ENCODE peak calls at places on chromosomes 4 and X, in five cellular contexts. One of them, this sample, is unnamed.

GRCh38 chr4:68724426-68724825 is 54.0 kb upstream of the UGT2B15 start:
- DNase-seq in lower lobe of right lung: no peak
- DNase-seq in K562: no peak
- DNase-seq in left lung: no peak
- DNase-seq in astrocyte: no peak
- DNase-seq in this sample: no peak

GRCh38 chr4:142354041-142354440 is 492.1 kb downstream of the INPP4B start:
- DNase-seq in lower lobe of right lung: no peak
- DNase-seq in K562: no peak
- DNase-seq in left lung: no peak
- DNase-seq in astrocyte: peak; percentile 27
- DNase-seq in this sample: no peak

GRCh38 chrX:48490661-48491060 is 14.7 kb downstream of the FTSJ1 start:
- DNase-seq in lower lobe of right lung: no peak
- DNase-seq in K562: no peak
- DNase-seq in left lung: no peak
- DNase-seq in astrocyte: no peak
- DNase-seq in this sample: no peak

GRCh38 chrX:10769696-10770619 is 149.6 kb upstream of the MID1 start:
- DNase-seq in lower lobe of right lung: no peak
- DNase-seq in K562: no peak
- DNase-seq in left lung: no peak
- DNase-seq in astrocyte: peak; percentile 38
- DNase-seq in this sample: no peak

GRCh38 chrX:13742397-13743176 is 8.0 kb downstream of the OFD1 start:
- DNase-seq in lower lobe of right lung: no peak
- DNase-seq in K562: no peak
- DNase-seq in left lung: no peak
- DNase-seq in astrocyte: no peak
- DNase-seq in this sample: no peak

GRCh38 chrX:13053171-13053570 is 8.8 kb upstream of the FAM9C start:
- DNase-seq in lower lobe of right lung: no peak
- DNase-seq in K562: no peak
- DNase-seq in left lung: no peak
- DNase-seq in astrocyte: no peak
- DNase-seq in this sample: no peak

GRCh38 chrX:151359931-151360871 is 36.8 kb upstream of the VMA21 start:
- DNase-seq in lower lobe of right lung: peak; percentile 44
- DNase-seq in K562: peak; percentile 31
- DNase-seq in left lung: peak; percentile 61
- DNase-seq in astrocyte: no peak
- DNase-seq in this sample: peak; percentile 37

GRCh38 chr4:40350627-40351227 is 15.6 kb downstream of the CHRNA9 start:
- DNase-seq in lower lobe of right lung: no peak
- DNase-seq in K562: peak; percentile 48
- DNase-seq in left lung: no peak
- DNase-seq in astrocyte: no peak
- DNase-seq in this sample: no peak

GRCh38 chr4:32429151-32429550 is 1709.0 kb downstream of the PCDH7 start:
- DNase-seq in lower lobe of right lung: no peak
- DNase-seq in K562: no peak
- DNase-seq in left lung: no peak
- DNase-seq in astrocyte: peak; percentile 12
- DNase-seq in this sample: no peak

GRCh38 chr4:126513596-126513995 is 1119.2 kb upstream of the INTU start:
- DNase-seq in lower lobe of right lung: no peak
- DNase-seq in K562: no peak
- DNase-seq in left lung: no peak
- DNase-seq in astrocyte: no peak
- DNase-seq in this sample: no peak

GRCh38 chrX:154020500-154021115 is 906 bp upstream of the IRAK1 start:
- DNase-seq in lower lobe of right lung: no peak
- DNase-seq in K562: no peak
- DNase-seq in left lung: no peak
- DNase-seq in astrocyte: no peak
- DNase-seq in this sample: no peak

GRCh38 chr4:56434599-56435000 is 815 bp downstream of the PPAT start:
- DNase-seq in lower lobe of right lung: peak; percentile 71
- DNase-seq in K562: no peak
- DNase-seq in left lung: no peak
- DNase-seq in astrocyte: peak; percentile 50
- DNase-seq in this sample: no peak

GRCh38 chrX:45768666-45769065 is 568.0 kb upstream of the DIPK2B start:
- DNase-seq in lower lobe of right lung: no peak
- DNase-seq in K562: no peak
- DNase-seq in left lung: no peak
- DNase-seq in astrocyte: no peak
- DNase-seq in this sample: no peak

GRCh38 chrX:51608071-51608470 is 10.6 kb downstream of the CENPVL3 start:
- DNase-seq in lower lobe of right lung: no peak
- DNase-seq in K562: no peak
- DNase-seq in left lung: no peak
- DNase-seq in astrocyte: peak; percentile 45
- DNase-seq in this sample: no peak

GRCh38 chr4:46945062-46945461 is 36.0 kb upstream of the COX7B2 start:
- DNase-seq in lower lobe of right lung: no peak
- DNase-seq in K562: no peak
- DNase-seq in left lung: no peak
- DNase-seq in astrocyte: no peak
- DNase-seq in this sample: no peak

GRCh38 chr4:37000281-37000680 is 244.3 kb upstream of the NWD2 start:
- DNase-seq in lower lobe of right lung: no peak
- DNase-seq in K562: peak; percentile 55
- DNase-seq in left lung: no peak
- DNase-seq in astrocyte: no peak
- DNase-seq in this sample: no peak

GRCh38 chr4:140152760-140153418 is 1.1 kb downstream of the MAML3 start:
- DNase-seq in lower lobe of right lung: peak; percentile 76
- DNase-seq in K562: peak; percentile 17
- DNase-seq in left lung: peak; percentile 91
- DNase-seq in astrocyte: peak; percentile 30
- DNase-seq in this sample: no peak

GRCh38 chr4:88938138-88938537 is 118.8 kb downstream of the FAM13A start:
- DNase-seq in lower lobe of right lung: no peak
- DNase-seq in K562: no peak
- DNase-seq in left lung: no peak
- DNase-seq in astrocyte: peak; percentile 93
- DNase-seq in this sample: no peak

GRCh38 chr4:183797445-183798248 is 107.5 kb upstream of the STOX2 start:
- DNase-seq in lower lobe of right lung: peak; percentile 71
- DNase-seq in K562: no peak
- DNase-seq in left lung: peak; percentile 92
- DNase-seq in astrocyte: peak; percentile 3
- DNase-seq in this sample: no peak

GRCh38 chrX:43474321-43474720 is 181.8 kb upstream of the MAOA start:
- DNase-seq in lower lobe of right lung: no peak
- DNase-seq in K562: no peak
- DNase-seq in left lung: no peak
- DNase-seq in astrocyte: no peak
- DNase-seq in this sample: no peak

GRCh38 chr4:56739104-56739777 is 58.1 kb upstream of the HOPX start:
- DNase-seq in lower lobe of right lung: no peak
- DNase-seq in K562: no peak
- DNase-seq in left lung: no peak
- DNase-seq in astrocyte: no peak
- DNase-seq in this sample: no peak

GRCh38 chr4:95027906-95028618 is 270.3 kb downstream of the BMPR1B start:
- DNase-seq in lower lobe of right lung: no peak
- DNase-seq in K562: no peak
- DNase-seq in left lung: no peak
- DNase-seq in astrocyte: no peak
- DNase-seq in this sample: no peak
- H3K27me3 ChIP-seq in lower lobe of right lung: no peaks in the 10 kb centered on the region
- H3K27me3 ChIP-seq in K562: no peaks in the 10 kb centered on the region
- H3K27me3 ChIP-seq in left lung: no peaks in the 10 kb centered on the region
- H3K27me3 ChIP-seq in astrocyte: no peaks in the 10 kb centered on the region
- H3K27me3 ChIP-seq in this sample: no peaks in the 10 kb centered on the region

GRCh38 chr4:15005474-15006115 is 3.3 kb downstream of the CPEB2 start:
- DNase-seq in lower lobe of right lung: no peak
- DNase-seq in K562: no peak
- DNase-seq in left lung: no peak
- DNase-seq in astrocyte: no peak
- DNase-seq in this sample: no peak
- H3K27ac ChIP-seq in lower lobe of right lung: peak overlapping the region; percentile 100
- H3K27ac ChIP-seq in K562: peak overlapping the region; percentile 98
- H3K27ac ChIP-seq in left lung: peak overlapping the region; percentile 100
- H3K27ac ChIP-seq in astrocyte: peak overlapping the region; percentile 98
- H3K27ac ChIP-seq in this sample: peak overlapping the region; percentile 11

GRCh38 chr4:143701365-143701764 is 890 bp upstream of the FREM3 start:
- DNase-seq in lower lobe of right lung: no peak
- DNase-seq in K562: no peak
- DNase-seq in left lung: no peak
- DNase-seq in astrocyte: no peak
- DNase-seq in this sample: no peak

GRCh38 chr4:143700420-143701352 is at the start of gene FREM3:
- DNase-seq in lower lobe of right lung: no peak
- DNase-seq in K562: no peak
- DNase-seq in left lung: peak; percentile 78
- DNase-seq in astrocyte: no peak
- DNase-seq in this sample: no peak

GRCh38 chr4:143700060-143700419 is 435 bp downstream of the FREM3 start:
- DNase-seq in lower lobe of right lung: no peak
- DNase-seq in K562: no peak
- DNase-seq in left lung: peak; percentile 58
- DNase-seq in astrocyte: peak; percentile 6
- DNase-seq in this sample: no peak

GRCh38 chr4:143693856-143694255 is 6.6 kb downstream of the FREM3 start:
- DNase-seq in lower lobe of right lung: no peak
- DNase-seq in K562: no peak
- DNase-seq in left lung: no peak
- DNase-seq in astrocyte: no peak
- DNase-seq in this sample: no peak

DNA sequence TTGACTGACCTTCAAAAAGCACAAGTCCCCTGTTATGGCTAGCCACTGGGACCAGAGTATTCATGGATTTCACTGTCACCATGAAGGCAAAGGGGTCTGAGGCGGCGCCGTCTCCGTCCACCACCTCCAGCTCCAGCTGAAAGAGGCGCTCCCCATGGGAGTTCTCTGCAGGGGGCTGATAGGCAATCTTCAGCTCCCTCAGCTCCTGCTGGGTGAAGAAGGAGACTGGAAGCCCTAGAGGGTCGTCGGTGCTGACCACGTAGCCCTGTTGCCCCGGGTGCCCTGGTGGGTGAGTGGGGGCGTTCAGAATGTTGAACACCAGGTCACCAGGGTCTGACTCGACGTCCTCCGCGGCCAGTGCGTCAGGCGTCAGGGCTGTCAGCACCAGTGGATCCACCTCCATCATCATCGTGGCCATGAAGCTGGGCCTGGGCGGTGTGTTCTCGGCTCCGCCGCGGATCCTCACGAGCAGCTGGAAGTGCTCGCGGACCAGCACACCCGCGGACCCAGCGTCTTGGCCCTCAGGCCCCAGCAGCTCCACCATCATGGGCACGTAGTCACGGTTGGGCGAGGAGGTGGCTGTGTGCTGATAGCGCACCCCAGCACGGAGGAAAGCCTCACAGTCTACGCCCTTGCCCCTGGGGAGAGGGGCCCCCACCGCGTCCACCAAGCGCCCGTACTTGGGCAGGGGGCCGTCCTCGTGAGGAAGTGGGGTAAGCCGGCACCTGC is 980 bp downstream of the FREM3 start:
- DNase-seq in lower lobe of right lung: no peak
- DNase-seq in K562: no peak
- DNase-seq in left lung: peak; percentile 62
- DNase-seq in astrocyte: no peak
- DNase-seq in this sample: no peak
- H3K27me3 ChIP-seq in lower lobe of right lung: peaks cover 35% of the 10 kb centered on the region
- H3K27me3 ChIP-seq in K562: peaks cover 13% of the 10 kb centered on the region
- H3K27me3 ChIP-seq in left lung: peaks cover 59% of the 10 kb centered on the region
- H3K27me3 ChIP-seq in astrocyte: peaks cover 35% of the 10 kb centered on the region
- H3K27me3 ChIP-seq in this sample: peaks cover 30% of the 10 kb centered on the region

DNA sequence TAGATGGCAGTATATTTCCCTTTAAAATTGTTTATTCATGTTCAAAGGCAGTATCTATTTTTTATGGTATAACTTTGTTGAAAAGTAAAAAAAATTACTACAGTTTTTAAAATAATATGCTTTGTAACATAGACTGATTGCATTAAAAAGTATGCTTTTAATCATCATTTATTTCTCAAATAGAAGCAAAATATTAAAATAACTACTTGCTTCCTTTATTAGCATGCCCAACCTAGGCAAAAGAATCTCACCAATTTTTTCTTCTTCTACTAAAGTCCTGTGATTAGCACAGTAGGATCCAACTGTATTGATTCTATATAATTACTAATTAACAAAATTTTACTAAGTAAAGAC is 69.6 kb upstream of the NFKB1 start:
- DNase-seq in lower lobe of right lung: no peak
- DNase-seq in K562: no peak
- DNase-seq in left lung: no peak
- DNase-seq in astrocyte: no peak
- DNase-seq in this sample: no peak
- H3K27ac ChIP-seq in lower lobe of right lung: peak overlapping the region; percentile 61
- H3K27ac ChIP-seq in K562: peak overlapping the region; percentile 71
- H3K27ac ChIP-seq in left lung: peak overlapping the region; percentile 80
- H3K27ac ChIP-seq in astrocyte: peak overlapping the region; percentile 82
- H3K27ac ChIP-seq in this sample: peak overlapping the region; percentile 82

GRCh38 chrX:130163350-130163851 is 2.2 kb downstream of the AIFM1 start:
- DNase-seq in lower lobe of right lung: no peak
- DNase-seq in K562: no peak
- DNase-seq in left lung: no peak
- DNase-seq in astrocyte: no peak
- DNase-seq in this sample: no peak

GRCh38 chrX:130158311-130158710 is 7.3 kb downstream of the AIFM1 start:
- DNase-seq in lower lobe of right lung: no peak
- DNase-seq in K562: no peak
- DNase-seq in left lung: no peak
- DNase-seq in astrocyte: no peak
- DNase-seq in this sample: no peak

GRCh38 chrX:130165181-130165702 is 399 bp downstream of the AIFM1 start:
- DNase-seq in lower lobe of right lung: no peak
- DNase-seq in K562: peak; percentile 24
- DNase-seq in left lung: no peak
- DNase-seq in astrocyte: no peak
- DNase-seq in this sample: no peak

GRCh38 chrX:130159776-130160175 is 5.9 kb downstream of the AIFM1 start:
- DNase-seq in lower lobe of right lung: no peak
- DNase-seq in K562: no peak
- DNase-seq in left lung: no peak
- DNase-seq in astrocyte: no peak
- DNase-seq in this sample: no peak

DNA sequence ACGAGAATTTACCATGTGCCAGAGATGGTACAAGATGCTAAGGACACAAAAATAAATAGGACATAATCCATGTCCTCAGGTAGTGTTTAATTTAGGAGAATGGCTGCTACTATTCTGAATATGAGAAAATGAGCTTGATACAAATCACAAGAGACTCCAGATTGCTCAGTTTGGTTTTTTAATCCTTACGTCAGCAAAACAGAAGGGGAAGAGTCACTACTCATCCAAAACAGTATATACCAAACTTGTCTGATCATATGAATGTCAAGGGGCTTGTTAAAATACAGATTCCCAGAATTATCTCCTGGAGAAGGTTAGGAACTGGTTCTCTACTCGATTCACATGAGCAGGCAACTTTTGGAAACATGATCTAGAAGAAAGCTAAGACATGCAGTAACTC is 3.5 kb downstream of the AIFM1 start:
- DNase-seq in lower lobe of right lung: no peak
- DNase-seq in K562: no peak
- DNase-seq in left lung: no peak
- DNase-seq in astrocyte: no peak
- DNase-seq in this sample: no peak
- H3K27me3 ChIP-seq in lower lobe of right lung: no peaks in the 10 kb centered on the region
- H3K27me3 ChIP-seq in K562: no peaks in the 10 kb centered on the region
- H3K27me3 ChIP-seq in left lung: no peaks in the 10 kb centered on the region
- H3K27me3 ChIP-seq in astrocyte: no peaks in the 10 kb centered on the region
- H3K27me3 ChIP-seq in this sample: no peaks in the 10 kb centered on the region

This sample was measured in SJSA1.